ENCODE peak calls at places on chromosomes 6 and 20, in nine cellular contexts. X is tibial nerve, S is IMR-90, B is breast epithelium, C is GM12878, E is H1, A is erythroblast, J is adrenal gland, N is heart left ventricle. Z is an unnamed sample.

GRCh38 chr6:125753218-125753936 is 3.9 kb downstream of the HEY2 start:
- DNase-seq in X (no peak), S (peak), B (no peak), C (no peak), E (no peak), A (peak), J (no peak), N (no peak), Z (no peak)

GRCh38 chr6:82362868-82363267 is 749 bp upstream of the TPBG start:
- DNase-seq in X (no peak), S (peak), B (no peak), C (no peak), E (no peak), A (no peak), J (no peak), N (peak), Z (no peak)

GRCh38 chr6:166946125-166946524 is 10.2 kb downstream of the RNASET2 start:
- DNase-seq in X (no peak), S (no peak), B (no peak), C (no peak), E (no peak), A (no peak), J (no peak), N (no peak), Z (no peak)

GRCh38 chr6:74277749-74278148 is 581.7 kb downstream of the CD109 start:
- DNase-seq in X (no peak), S (peak), B (peak), C (no peak), E (no peak), A (no peak), J (no peak), N (peak), Z (no peak)

GRCh38 chr6:133547136-133547535 is 306.0 kb downstream of the EYA4 start:
- DNase-seq in X (no peak), S (peak), B (no peak), C (no peak), E (no peak), A (no peak), J (no peak), N (no peak), Z (no peak)

GRCh38 chr20:17377222-17377621 is 150.4 kb downstream of the PCSK2 start:
- DNase-seq in X (no peak), S (no peak), B (no peak), C (no peak), E (no peak), A (no peak), J (no peak), N (no peak), Z (no peak)

GRCh38 chr6:6711832-6712231 is 123.3 kb downstream of the LY86 start:
- DNase-seq in X (no peak), S (no peak), B (no peak), C (peak), E (no peak), A (no peak), J (peak), N (no peak), Z (no peak)

GRCh38 chr6:156686429-156686939 is 90.7 kb upstream of the ARID1B start:
- DNase-seq in X (peak), S (peak), B (peak), C (no peak), E (no peak), A (peak), J (peak), N (peak), Z (peak)

GRCh38 chr20:22232923-22233322 is 351.4 kb downstream of the FOXA2 start:
- DNase-seq in X (no peak), S (no peak), B (no peak), C (no peak), E (no peak), A (no peak), J (no peak), N (no peak), Z (no peak)

GRCh38 chr20:52302736-52303135 is 111.2 kb upstream of the ZFP64 start:
- DNase-seq in X (no peak), S (no peak), B (no peak), C (no peak), E (no peak), A (no peak), J (peak), N (no peak), Z (no peak)

GRCh38 chr6:161138545-161139303 is 135.1 kb downstream of the AGPAT4 start:
- DNase-seq in X (no peak), S (no peak), B (peak), C (no peak), E (no peak), A (no peak), J (no peak), N (no peak), Z (no peak)

GRCh38 chr6:63975685-63976084 is 340.1 kb downstream of the PHF3 start:
- DNase-seq in X (no peak), S (no peak), B (no peak), C (no peak), E (no peak), A (no peak), J (no peak), N (no peak), Z (no peak)

GRCh38 chr6:20751293-20751946 is 217.2 kb downstream of the CDKAL1 start:
- DNase-seq in X (no peak), S (peak), B (no peak), C (no peak), E (no peak), A (no peak), J (no peak), N (no peak), Z (no peak)

GRCh38 chr20:53751394-53752368 is 158.0 kb upstream of the ZNF217 start:
- DNase-seq in X (no peak), S (no peak), B (no peak), C (peak), E (no peak), A (peak), J (peak), N (no peak), Z (no peak)

GRCh38 chr20:37989601-37990001 is 43.7 kb downstream of the TTI1 start:
- DNase-seq in X (no peak), S (no peak), B (peak), C (no peak), E (no peak), A (no peak), J (peak), N (no peak), Z (no peak)

GRCh38 chr20:62368629-62369507 is 1.8 kb upstream of the LAMA5 start:
- DNase-seq in X (no peak), S (peak), B (no peak), C (no peak), E (peak), A (peak), J (peak), N (peak), Z (peak)

GRCh38 chr20:46572181-46572580 is 21.7 kb upstream of the OCSTAMP start:
- DNase-seq in X (peak), S (no peak), B (no peak), C (no peak), E (no peak), A (no peak), J (peak), N (peak), Z (no peak)

GRCh38 chr20:41355192-41355591 is 11.4 kb downstream of the EMILIN3 start:
- DNase-seq in X (no peak), S (no peak), B (no peak), C (no peak), E (no peak), A (no peak), J (no peak), N (no peak), Z (no peak)

GRCh38 chr6:90645634-90646033 is 58.8 kb upstream of the MAP3K7 start:
- DNase-seq in X (no peak), S (no peak), B (no peak), C (no peak), E (no peak), A (no peak), J (no peak), N (no peak), Z (no peak)

GRCh38 chr20:38445901-38446425 is 10.8 kb upstream of the SNHG17 start:
- DNase-seq in X (no peak), S (no peak), B (no peak), C (no peak), E (no peak), A (no peak), J (no peak), N (no peak), Z (no peak)

GRCh38 chr6:308307-308706 is 16.0 kb downstream of the DUSP22 start:
- DNase-seq in X (no peak), S (no peak), B (no peak), C (no peak), E (no peak), A (no peak), J (no peak), N (no peak), Z (no peak)

GRCh38 chr6:132684267-132684666 is 25.3 kb upstream of the TAAR1 start:
- DNase-seq in X (no peak), S (peak), B (no peak), C (no peak), E (no peak), A (no peak), J (no peak), N (no peak), Z (no peak)

GRCh38 chr6:162467679-162468078 is 259.9 kb downstream of the PRKN start:
- DNase-seq in X (no peak), S (no peak), B (no peak), C (no peak), E (no peak), A (no peak), J (no peak), N (peak), Z (no peak)

GRCh38 chr6:131951576-131952230 is 531 bp upstream of the CCN2 start:
- DNase-seq in X (no peak), S (no peak), B (no peak), C (no peak), E (no peak), A (no peak), J (no peak), N (no peak), Z (no peak)

GRCh38 chr6:134962421-134962820 is 12.5 kb upstream of the ALDH8A1 start:
- DNase-seq in X (no peak), S (no peak), B (no peak), C (no peak), E (no peak), A (no peak), J (no peak), N (no peak), Z (no peak)

GRCh38 chr6:169212897-169213813 is 40.5 kb downstream of the THBS2 start:
- DNase-seq in X (peak), S (peak), B (peak), C (peak), E (peak), A (peak), J (peak), N (peak), Z (peak)
- TF ChIP-seq POLR2A in X (peak), S (peak), B (no peak), C (peak), E (no peak), A (no peak), J (peak), N (no peak), Z (no peak)

GRCh38 chr6:30717129-30717844 is at the start of gene MDC1:
- DNase-seq in X (peak), S (peak), B (peak), C (peak), E (peak), A (peak), J (peak), N (peak), Z (peak)
- TF ChIP-seq POLR2A in X (peak), S (peak), B (no peak), C (peak), E (peak), A (peak), J (peak), N (peak), Z (peak)

DNA sequence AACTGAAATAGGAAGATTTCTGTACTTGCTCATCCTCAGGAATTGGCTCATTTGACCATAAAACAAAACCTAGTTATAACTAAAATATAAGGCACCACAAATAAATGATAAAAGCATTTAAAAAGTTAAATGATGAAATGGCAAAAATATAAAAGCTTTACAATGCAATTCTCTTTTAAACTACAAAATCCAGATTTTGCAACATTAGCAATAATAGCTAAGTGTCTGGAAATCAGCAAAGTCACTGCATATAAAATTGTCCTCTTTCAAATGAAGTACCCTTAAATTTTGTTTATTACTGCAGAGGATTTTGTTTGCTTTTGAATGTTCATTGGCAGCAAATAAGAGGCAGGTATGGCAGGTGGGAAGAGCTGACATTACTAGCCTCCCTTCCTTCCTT is 270.4 kb upstream of the RSPO3 start:
- DNase-seq in X (no peak), S (no peak), B (no peak), C (no peak), E (no peak), A (no peak), J (no peak), N (no peak), Z (no peak)
- TF ChIP-seq POLR2A in X (no peak), S (no peak), B (no peak), C (no peak), E (no peak), A (no peak), J (no peak), N (no peak), Z (no peak)

GRCh38 chr6:32191696-32192607 is 491 bp downstream of the GPSM3 start:
- DNase-seq in X (no peak), S (no peak), B (no peak), C (no peak), E (no peak), A (no peak), J (no peak), N (no peak), Z (no peak)

GRCh38 chr6:32194388-32194787 is 1.9 kb upstream of the GPSM3 start:
- DNase-seq in X (no peak), S (no peak), B (no peak), C (no peak), E (no peak), A (no peak), J (no peak), N (no peak), Z (no peak)

GRCh38 chr6:32190946-32191677 is 1.1 kb upstream of the PBX2 start:
- DNase-seq in X (no peak), S (no peak), B (no peak), C (no peak), E (no peak), A (no peak), J (no peak), N (no peak), Z (no peak)

GRCh38 chr6:32190054-32190945 is at the start of gene PBX2:
- DNase-seq in X (peak), S (peak), B (peak), C (peak), E (peak), A (peak), J (peak), N (peak), Z (peak)

GRCh38 chr6:32192608-32193039 is at the start of gene GPSM3:
- DNase-seq in X (no peak), S (peak), B (no peak), C (peak), E (no peak), A (no peak), J (peak), N (peak), Z (no peak)
- TF ChIP-seq POLR2A in X (no peak), S (no peak), B (no peak), C (peak), E (no peak), A (peak), J (no peak), N (no peak), Z (no peak)

DNA sequence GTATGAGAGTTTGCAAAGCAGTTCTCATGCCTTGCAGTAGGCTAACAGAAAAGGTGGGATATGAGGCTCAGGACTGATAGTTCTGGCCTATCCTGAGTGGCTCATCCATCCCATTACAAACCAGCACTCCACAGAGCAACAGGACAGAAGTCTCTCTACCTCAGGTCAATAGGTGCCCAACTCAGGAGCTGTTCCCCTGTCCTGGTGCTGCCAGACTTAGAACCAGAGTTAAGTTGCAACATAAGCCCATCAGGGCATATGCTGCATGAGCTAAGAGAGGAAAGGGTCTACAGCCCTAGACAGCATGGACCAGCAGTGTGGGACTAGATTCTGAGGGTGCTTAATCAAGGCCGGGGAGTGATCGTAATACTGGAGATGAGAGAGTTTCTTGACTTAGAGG is 104.8 kb upstream of the ECI2 start:
- DNase-seq in X (no peak), S (no peak), B (no peak), C (no peak), E (no peak), A (no peak), J (no peak), N (no peak), Z (no peak)
- TF ChIP-seq POLR2A in X (no peak), S (no peak), B (no peak), C (no peak), E (no peak), A (no peak), J (no peak), N (no peak), Z (no peak)

DNA sequence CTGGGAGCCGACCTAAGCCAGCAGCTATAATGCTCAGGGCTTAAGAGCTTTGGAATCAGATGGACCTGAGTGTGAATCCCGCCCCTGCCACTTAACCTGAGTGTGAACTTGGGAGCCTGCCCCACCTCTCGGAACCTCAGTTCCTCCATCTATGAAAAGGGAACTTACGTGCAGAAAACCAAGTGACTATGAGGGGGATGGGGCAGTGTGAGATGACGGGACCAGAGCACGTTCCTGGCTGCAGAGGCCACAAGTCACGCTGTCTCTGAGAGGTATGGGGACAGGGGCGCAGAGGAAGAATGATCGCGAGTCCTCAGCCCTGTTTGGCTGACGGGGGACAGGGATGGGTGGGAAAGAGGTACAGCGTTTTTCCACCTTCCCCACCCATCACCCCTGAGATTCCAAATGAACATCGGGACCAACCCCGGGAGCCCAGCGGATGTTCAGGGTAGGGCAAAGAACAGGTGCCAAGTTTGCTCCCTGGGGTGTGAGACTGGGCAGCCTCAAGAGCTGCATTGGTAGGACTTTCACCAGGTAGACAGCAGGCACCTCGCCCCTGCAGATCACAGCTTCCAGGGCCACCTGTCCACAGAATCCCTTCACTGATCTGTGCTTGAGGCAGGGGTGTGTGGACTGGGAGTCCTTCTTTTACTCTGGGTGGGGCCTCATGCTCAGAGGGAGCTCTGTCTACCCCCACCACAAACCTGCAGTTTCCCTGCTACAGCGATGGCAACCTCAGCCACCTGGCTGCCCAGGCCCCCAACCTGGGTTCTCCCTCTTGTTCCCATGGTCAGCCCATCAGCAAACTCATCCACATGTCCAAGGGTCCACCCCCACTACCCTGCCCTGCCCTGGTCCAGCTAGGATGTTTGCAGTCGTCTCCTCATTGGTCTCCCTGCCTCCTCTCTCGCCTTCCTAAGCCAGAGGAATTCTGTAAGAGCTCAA is 85.8 kb downstream of the CEBPB start:
- DNase-seq in X (no peak), S (no peak), B (no peak), C (no peak), E (no peak), A (no peak), J (peak), N (no peak), Z (no peak)
- TF ChIP-seq POLR2A in X (no peak), S (no peak), B (no peak), C (no peak), E (no peak), A (no peak), J (no peak), N (no peak), Z (no peak)

Z was measured in H54.